ENCODE peak calls at places on chromosomes 11 and 22, in four cellular contexts. R, W, J and V are unnamed samples. For H3K4me1, the result is how much of the 10 kb centered on the place peaks cover.

GRCh38 chr22:20433686-20434241 is 3.9 kb downstream of the SCARF2 start:
- DNase-seq in R (no peak), J (no peak), W (no peak), V (peak)

GRCh38 chr11:100681064-100681502 is 6.0 kb upstream of the ARHGAP42 start:
- DNase-seq in J (peak), W (peak), R (no peak), V (peak)

GRCh38 chr11:5600374-5600851 is 4.0 kb downstream of the TRIM6 start:
- DNase-seq in R (peak), J (no peak), W (peak), V (peak)

GRCh38 chr11:63667993-63668392 is 3.2 kb downstream of the ATL3 start:
- DNase-seq in J (peak), W (no peak), R (no peak), V (no peak)

GRCh38 chr22:44738347-44738715 is 14.0 kb upstream of the ARHGAP8 start:
- DNase-seq in J (no peak), W (no peak), R (no peak), V (no peak)

GRCh38 chr22:40400173-40400572 is 29.8 kb downstream of the SGSM3 start:
- DNase-seq in W (no peak), J (no peak), R (no peak), V (no peak)

GRCh38 chr11:124075841-124076571 is 34.9 kb upstream of the OR10G7 start:
- DNase-seq in W (peak), J (no peak), R (no peak), V (no peak)

GRCh38 chr11:19714387-19715363 is 2.0 kb downstream of the NAV2 start:
- DNase-seq in R (peak), W (peak), J (peak), V (peak)

GRCh38 chr22:46561435-46561905 is 24.1 kb upstream of the CELSR1 start:
- DNase-seq in R (no peak), J (no peak), W (no peak), V (no peak)

GRCh38 chr11:114441921-114442320 is 2.7 kb downstream of the REXO2 start:
- DNase-seq in W (no peak), R (no peak), J (no peak), V (no peak)

GRCh38 chr22:38348751-38349496 is 31.7 kb upstream of the CSNK1E start:
- DNase-seq in J (no peak), R (no peak), W (no peak), V (peak)

GRCh38 chr11:114026355-114026754 is 33.2 kb upstream of the ZBTB16 start:
- DNase-seq in R (no peak), J (no peak), W (no peak), V (no peak)

GRCh38 chr11:12090061-12090572 is 20.3 kb upstream of the MICAL2 start:
- DNase-seq in R (no peak), W (no peak), J (peak), V (no peak)

GRCh38 chr22:42754658-42755057 is 34.0 kb upstream of the A4GALT start:
- DNase-seq in W (no peak), J (peak), R (no peak), V (no peak)

GRCh38 chr11:3227568-3228444 is 4.4 kb downstream of the MRGPRE start:
- DNase-seq in J (no peak), W (peak), R (no peak), V (no peak)

GRCh38 chr22:46934746-46935491 is 172.5 kb downstream of the TBC1D22A start:
- DNase-seq in R (no peak), W (no peak), J (peak), V (no peak)

GRCh38 chr11:67055812-67056211 is 835 bp upstream of the RHOD start:
- DNase-seq in W (no peak), R (no peak), J (peak), V (no peak)

GRCh38 chr11:37788141-37788877 is 1190.3 kb upstream of the RAG2 start:
- DNase-seq in J (peak), R (no peak), W (no peak), V (no peak)

GRCh38 chr22:35089139-35089538 is 23.2 kb downstream of the ISX start:
- DNase-seq in W (no peak), J (no peak), R (no peak), V (no peak)

GRCh38 chr11:46356911-46357482 is 9.7 kb downstream of the DGKZ start:
- DNase-seq in W (no peak), R (no peak), J (peak), V (no peak)

GRCh38 chr11:64356498-64357411 is 2.2 kb upstream of the RPS6KA4 start:
- DNase-seq in R (no peak), J (no peak), W (no peak), V (no peak)

GRCh38 chr11:76330651-76331050 is 50.3 kb downstream of the THAP12 start:
- DNase-seq in R (no peak), J (no peak), W (no peak), V (no peak)

GRCh38 chr11:6402061-6402470 is 11.8 kb downstream of the SMPD1 start:
- DNase-seq in W (no peak), J (no peak), R (no peak), V (no peak)

GRCh38 chr11:70590356-70590991 is 192.1 kb downstream of the CTTN start:
- DNase-seq in W (no peak), R (no peak), J (no peak), V (no peak)

GRCh38 chr22:46079861-46080821 is 70.2 kb upstream of the PPARA start:
- DNase-seq in W (peak), R (no peak), J (peak), V (peak)

GRCh38 chr11:114618139-114618538 is 22.6 kb upstream of the NXPE4 start:
- DNase-seq in J (no peak), R (no peak), W (no peak), V (no peak)

GRCh38 chr11:75351541-75352416 is at the start of gene ARRB1:
- DNase-seq in J (no peak), W (peak), R (peak), V (peak)

GRCh38 chr11:45089251-45089650 is 57.2 kb upstream of the PRDM11 start:
- DNase-seq in R (peak), W (peak), J (peak), V (peak)

GRCh38 chr11:67409261-67409666 is 5.4 kb downstream of the TBC1D10C start:
- DNase-seq in R (no peak), W (no peak), J (no peak), V (no peak)

GRCh38 chr11:61820174-61820573 is 3.4 kb upstream of the FADS1 start:
- DNase-seq in J (peak), R (no peak), W (no peak), V (no peak)

GRCh38 chr11:103608566-103608965 is 427.9 kb upstream of the DDI1 start:
- DNase-seq in R (no peak), J (peak), W (no peak), V (no peak)

GRCh38 chr11:62612366-62613274 is at the start of the genes EML3 and ROM1:
- DNase-seq in J (peak), W (peak), R (peak), V (peak)

GRCh38 chr11:126476256-126476970 is 120.9 kb downstream of the ST3GAL4 start:
- DNase-seq in J (no peak), R (no peak), W (no peak), V (no peak)

GRCh38 chr11:41659990-41660389 is 200.5 kb upstream of the LRRC4C start:
- DNase-seq in R (no peak), J (peak), W (no peak), V (no peak)

GRCh38 chr11:70024773-70025045 is 53.4 kb upstream of the ANO1 start:
- DNase-seq in W (no peak), J (no peak), R (no peak), V (no peak)

GRCh38 chr11:125301301-125301700 is 136.8 kb downstream of the PKNOX2 start:
- DNase-seq in R (no peak), W (no peak), J (no peak), V (no peak)

GRCh38 chr11:125304876-125305275 is 140.3 kb downstream of the PKNOX2 start:
- DNase-seq in W (no peak), J (no peak), R (no peak), V (no peak)

GRCh38 chr11:125304111-125304639 is 139.6 kb downstream of the PKNOX2 start:
- DNase-seq in J (no peak), W (no peak), R (no peak), V (no peak)

GRCh38 chr11:125303186-125303585 is 138.6 kb downstream of the PKNOX2 start:
- DNase-seq in J (no peak), W (no peak), R (peak), V (no peak)

DNA sequence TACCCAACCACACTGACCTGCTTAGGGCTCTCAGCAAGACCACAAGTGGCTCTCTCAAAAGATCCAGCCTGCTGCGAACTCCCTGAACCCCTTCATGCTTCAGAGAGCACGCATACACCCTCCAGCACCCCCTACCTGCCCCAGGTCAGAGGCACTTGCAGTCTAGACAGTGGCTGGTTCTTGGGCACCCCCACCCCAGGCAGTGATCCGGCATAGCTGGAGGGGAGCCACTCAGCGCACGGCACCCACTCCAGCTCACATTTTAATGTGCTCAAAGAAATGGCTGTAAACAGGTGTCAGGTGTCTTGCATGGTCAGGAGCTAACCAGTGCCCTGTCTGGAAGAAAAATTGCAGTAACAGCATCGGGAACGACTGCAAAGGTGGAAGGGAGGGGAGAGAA is 140.8 kb downstream of the PKNOX2 start:
- DNase-seq in J (no peak), W (no peak), R (no peak), V (no peak)
- TF ChIP-seq CTCF in J (no peak), W (no peak), R (no peak), V (no peak)

GRCh38 chr22:50297510-50298265 is 9.8 kb downstream of the PLXNB2 start:
- DNase-seq in R (no peak), J (no peak), W (no peak), V (no peak)
- H3K4me1 ChIP-seq in R (half or more), J (half or more), W (half or more), V (under half)

DNA sequence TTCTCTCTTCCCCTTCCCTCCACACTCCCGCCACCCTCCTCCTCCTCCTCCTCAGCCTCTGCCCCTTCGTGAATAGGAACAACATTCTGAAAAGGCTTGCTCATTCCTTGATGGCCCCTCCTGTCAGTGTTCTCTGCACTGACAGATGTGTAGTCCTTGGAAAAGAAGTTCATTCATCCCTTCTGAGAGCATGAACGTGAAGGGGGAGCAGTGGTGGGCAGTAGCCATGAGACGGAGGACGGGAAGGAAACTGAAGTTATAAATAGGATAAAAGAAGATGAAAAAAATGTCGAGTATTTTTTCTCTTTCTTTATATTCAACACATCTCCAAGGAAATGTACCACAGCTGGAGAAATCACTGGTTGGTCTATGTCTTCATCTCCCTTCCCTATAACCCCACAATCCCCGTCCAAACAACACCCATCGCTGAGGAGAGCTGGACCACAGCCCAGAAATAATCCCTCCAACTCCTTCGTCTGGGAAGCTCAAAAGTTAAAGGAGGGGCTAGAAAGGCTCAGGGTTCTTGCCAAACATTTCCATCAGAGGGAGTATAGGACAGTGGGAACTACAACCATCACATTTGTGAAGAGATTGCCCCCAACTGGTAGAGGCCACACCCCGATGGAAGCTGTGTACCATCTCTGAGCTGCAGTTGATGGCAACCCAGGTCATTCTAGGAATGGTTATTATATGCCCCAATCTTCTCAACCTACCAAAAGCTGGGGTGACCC is 33.5 kb downstream of the ETS1 start:
- DNase-seq in J (no peak), R (no peak), W (no peak), V (no peak)
- TF ChIP-seq CTCF in J (no peak), R (no peak), W (peak), V (peak)

GRCh38 chr11:28833670-28834069 is 725.5 kb downstream of the METTL15 start:
- DNase-seq in R (no peak), W (no peak), J (peak), V (no peak)
- H3K4me1 ChIP-seq in R (under half), W (under half), J (under half), V (under half)

DNA sequence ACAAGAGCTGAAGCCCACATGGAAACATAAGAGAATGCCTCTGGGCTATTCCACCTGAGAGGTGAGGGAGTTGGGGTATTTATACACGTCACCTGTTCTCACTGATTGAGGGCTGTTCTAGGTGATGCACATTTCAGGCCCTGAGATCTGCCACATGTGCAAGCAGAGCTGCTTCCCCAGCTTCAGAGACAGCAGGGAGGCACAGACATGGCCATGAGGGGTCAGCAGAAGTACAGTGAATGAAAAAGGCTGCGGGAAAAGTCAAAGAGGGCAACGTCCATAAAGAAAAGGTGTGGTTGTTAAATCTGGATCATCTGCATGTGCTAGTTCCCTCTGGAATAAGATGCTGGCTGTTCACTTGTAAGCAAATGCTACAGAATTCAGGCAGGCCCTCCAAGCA is 75.4 kb downstream of the GAB4 start:
- DNase-seq in R (no peak), W (no peak), J (peak), V (no peak)
- TF ChIP-seq CTCF in R (no peak), W (no peak), J (peak), V (no peak)

DNA sequence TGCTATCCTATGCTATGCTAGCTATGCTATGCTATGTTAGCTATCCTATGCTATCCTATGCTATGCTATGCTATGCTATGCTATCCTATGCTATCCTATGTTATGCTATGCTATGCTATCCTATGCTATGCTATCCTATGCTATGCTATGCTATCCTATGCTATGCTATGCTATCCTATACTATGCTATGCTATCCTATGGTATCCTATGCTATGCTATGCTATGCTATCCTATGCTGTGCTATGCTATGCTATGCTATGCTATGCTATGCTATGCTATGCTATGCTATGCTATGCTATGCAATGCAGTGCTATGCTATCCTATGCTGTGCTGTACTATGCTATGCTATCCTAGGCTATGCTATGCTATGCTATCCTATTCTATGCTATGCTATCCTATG is 8.6 kb upstream of the MS4A1 start:
- DNase-seq in J (no peak), R (no peak), W (no peak), V (no peak)
- H3K4me1 ChIP-seq in J (under half), R (under half), W (under half), V (under half)

DNA sequence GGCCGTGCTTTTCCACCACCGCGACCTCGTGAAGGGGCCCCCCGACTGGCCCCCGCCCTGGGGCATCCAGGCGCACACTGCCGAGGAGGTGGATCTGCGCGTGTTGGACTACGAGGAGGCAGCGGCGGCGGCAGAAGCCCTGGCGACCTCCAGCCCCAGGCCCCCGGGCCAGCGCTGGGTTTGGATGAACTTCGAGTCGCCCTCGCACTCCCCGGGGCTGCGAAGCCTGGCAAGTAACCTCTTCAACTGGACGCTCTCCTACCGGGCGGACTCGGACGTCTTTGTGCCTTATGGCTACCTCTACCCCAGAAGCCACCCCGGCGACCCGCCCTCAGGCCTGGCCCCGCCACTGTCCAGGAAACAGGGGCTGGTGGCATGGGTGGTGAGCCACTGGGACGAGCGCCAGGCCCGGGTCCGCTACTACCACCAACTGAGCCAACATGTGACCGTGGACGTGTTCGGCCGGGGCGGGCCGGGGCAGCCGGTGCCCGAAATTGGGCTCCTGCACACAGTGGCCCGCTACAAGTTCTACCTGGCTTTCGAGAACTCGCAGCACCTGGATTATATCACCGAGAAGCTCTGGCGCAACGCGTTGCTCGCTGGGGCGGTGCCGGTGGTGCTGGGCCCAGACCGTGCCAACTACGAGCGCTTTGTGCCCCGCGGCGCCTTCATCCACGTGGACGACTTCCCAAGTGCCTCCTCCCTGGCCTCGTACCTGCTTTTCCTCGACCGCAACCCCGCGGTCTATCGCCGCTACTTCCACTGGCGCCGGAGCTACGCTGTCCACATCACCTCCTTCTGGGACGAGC is 1.3 kb downstream of the FUT4 start:
- DNase-seq in R (peak), J (no peak), W (peak), V (no peak)
- TF ChIP-seq CTCF in R (no peak), J (no peak), W (no peak), V (no peak)

GRCh38 chr11:13290221-13290980 is 12.8 kb downstream of the BMAL1 start:
- DNase-seq in J (peak), R (no peak), W (no peak), V (no peak)

GRCh38 chr11:13287026-13287425 is 9.4 kb downstream of the BMAL1 start:
- DNase-seq in J (no peak), W (no peak), R (no peak), V (no peak)

GRCh38 chr11:13288375-13289029 is 10.9 kb downstream of the BMAL1 start:
- DNase-seq in W (no peak), J (peak), R (no peak), V (no peak)

GRCh38 chr11:13287681-13288080 is 10.1 kb downstream of the BMAL1 start:
- DNase-seq in W (no peak), J (no peak), R (no peak), V (no peak)

GRCh38 chr11:13289081-13289480 is 11.5 kb downstream of the BMAL1 start:
- DNase-seq in W (no peak), J (no peak), R (no peak), V (no peak)
- H3K4me1 ChIP-seq in W (under half), J (under half), R (under half), V (under half)

GRCh38 chr11:128775513-128775912 is 81.6 kb downstream of the FLI1 start:
- DNase-seq in R (no peak), J (no peak), W (no peak), V (no peak)

GRCh38 chr11:128779036-128779435 is 85.2 kb downstream of the FLI1 start:
- DNase-seq in J (no peak), R (no peak), W (no peak), V (no peak)

GRCh38 chr11:128776434-128777284 is 82.8 kb downstream of the FLI1 start:
- DNase-seq in W (peak), J (no peak), R (peak), V (peak)

GRCh38 chr11:128776088-128776433 is 82.2 kb downstream of the FLI1 start:
- DNase-seq in J (peak), R (no peak), W (no peak), V (no peak)

GRCh38 chr11:128777369-128778011 is 83.6 kb downstream of the FLI1 start:
- DNase-seq in J (no peak), W (no peak), R (no peak), V (no peak)
- TF ChIP-seq CTCF in J (no peak), W (no peak), R (no peak), V (no peak)